ENCODE peak calls at places on chromosome 15, in six cellular contexts. N is keratinocyte; L is CD8-positive, alpha-beta T cell; P is HCT116; M is cardiac fibroblast; W is stomach. J is an unnamed sample.
A peak's percentile ranks its signal among the peaks of the same experiment; 100 is the strongest.

GRCh38 chr15:80866936-80867335 is 87.8 kb downstream of the CEMIP start:
- DNase-seq in N (no peak), L (no peak), P (no peak), M (no peak), W (no peak), J (no peak)

GRCh38 chr15:60070838-60071493 is 66.9 kb downstream of the FOXB1 start:
- DNase-seq in N (peak; percentile 49), L (no peak), P (no peak), M (peak; percentile 90), W (no peak), J (no peak)

GRCh38 chr15:88912500-88912921 is 668 bp downstream of the MFGE8 start:
- DNase-seq in N (no peak), L (no peak), P (no peak), M (peak; percentile 54), W (no peak), J (peak; percentile 74)

GRCh38 chr15:48681274-48681840 is 35.8 kb upstream of the FBN1 start:
- DNase-seq in N (no peak), L (no peak), P (no peak), M (peak; percentile 84), W (no peak), J (no peak)

GRCh38 chr15:92033723-92034122 is 180.2 kb downstream of the SLCO3A1 start:
- DNase-seq in N (no peak), L (no peak), P (no peak), M (no peak), W (no peak), J (no peak)

GRCh38 chr15:28919201-28919627 is 33.4 kb downstream of the APBA2 start:
- DNase-seq in N (no peak), L (no peak), P (no peak), M (no peak), W (no peak), J (no peak)

GRCh38 chr15:99467861-99468460 is 97.8 kb upstream of the MEF2A start:
- DNase-seq in N (no peak), L (no peak), P (no peak), M (peak; percentile 46), W (no peak), J (no peak)

GRCh38 chr15:28901587-28901980 is 15.8 kb downstream of the APBA2 start:
- DNase-seq in N (no peak), L (no peak), P (no peak), M (no peak), W (no peak), J (no peak)

GRCh38 chr15:101288905-101289513 is 6.0 kb downstream of the SNRPA1 start:
- DNase-seq in N (no peak), L (no peak), P (peak; percentile 42), M (peak; percentile 76), W (no peak), J (no peak)

GRCh38 chr15:81863157-81863556 is 182.7 kb downstream of the MEX3B start:
- DNase-seq in N (no peak), L (no peak), P (no peak), M (peak; percentile 4), W (no peak), J (no peak)

GRCh38 chr15:75237316-75237982 is 20.7 kb upstream of the GOLGA6C start:
- DNase-seq in N (no peak), L (no peak), P (no peak), M (no peak), W (no peak), J (no peak)

GRCh38 chr15:80929225-80929624 is 60.4 kb downstream of the MESD start:
- DNase-seq in N (no peak), L (no peak), P (no peak), M (peak; percentile 80), W (no peak), J (no peak)

GRCh38 chr15:73956276-73957086 is 30.2 kb downstream of the LOXL1 start:
- DNase-seq in N (peak; percentile 64), L (no peak), P (peak; percentile 79), M (peak; percentile 94), W (peak; percentile 57), J (peak; percentile 38)

GRCh38 chr15:68537506-68537905 is 41.3 kb upstream of the CORO2B start:
- DNase-seq in N (no peak), L (no peak), P (no peak), M (no peak), W (no peak), J (no peak)

GRCh38 chr15:70892002-70892911 is at the start of the genes LRRC49 and THAP10:
- DNase-seq in N (peak; percentile 58), L (no peak), P (peak; percentile 88), M (peak; percentile 98), W (peak; percentile 82), J (peak; percentile 90)

GRCh38 chr15:53833134-53833624 is 73.7 kb upstream of the WDR72 start:
- DNase-seq in N (no peak), L (no peak), P (no peak), M (peak; percentile 0), W (peak; percentile 41), J (no peak)

GRCh38 chr15:83178869-83179325 is 28.7 kb downstream of the HDGFL3 start:
- DNase-seq in N (no peak), L (no peak), P (no peak), M (no peak), W (no peak), J (no peak)

GRCh38 chr15:80523746-80524145 is 119.6 kb downstream of the ARNT2 start:
- DNase-seq in N (no peak), L (no peak), P (no peak), M (no peak), W (no peak), J (no peak)

GRCh38 chr15:66238318-66238717 is 15.2 kb downstream of the MEGF11 start:
- DNase-seq in N (no peak), L (no peak), P (no peak), M (no peak), W (no peak), J (no peak)

GRCh38 chr15:66241886-66242285 is 11.7 kb downstream of the MEGF11 start:
- DNase-seq in N (no peak), L (no peak), P (no peak), M (no peak), W (no peak), J (no peak)

GRCh38 chr15:66241301-66241700 is 12.2 kb downstream of the MEGF11 start:
- DNase-seq in N (no peak), L (no peak), P (no peak), M (no peak), W (no peak), J (no peak)

GRCh38 chr15:66239514-66239913 is 14.0 kb downstream of the MEGF11 start:
- DNase-seq in N (no peak), L (no peak), P (no peak), M (no peak), W (no peak), J (no peak)

DNA sequence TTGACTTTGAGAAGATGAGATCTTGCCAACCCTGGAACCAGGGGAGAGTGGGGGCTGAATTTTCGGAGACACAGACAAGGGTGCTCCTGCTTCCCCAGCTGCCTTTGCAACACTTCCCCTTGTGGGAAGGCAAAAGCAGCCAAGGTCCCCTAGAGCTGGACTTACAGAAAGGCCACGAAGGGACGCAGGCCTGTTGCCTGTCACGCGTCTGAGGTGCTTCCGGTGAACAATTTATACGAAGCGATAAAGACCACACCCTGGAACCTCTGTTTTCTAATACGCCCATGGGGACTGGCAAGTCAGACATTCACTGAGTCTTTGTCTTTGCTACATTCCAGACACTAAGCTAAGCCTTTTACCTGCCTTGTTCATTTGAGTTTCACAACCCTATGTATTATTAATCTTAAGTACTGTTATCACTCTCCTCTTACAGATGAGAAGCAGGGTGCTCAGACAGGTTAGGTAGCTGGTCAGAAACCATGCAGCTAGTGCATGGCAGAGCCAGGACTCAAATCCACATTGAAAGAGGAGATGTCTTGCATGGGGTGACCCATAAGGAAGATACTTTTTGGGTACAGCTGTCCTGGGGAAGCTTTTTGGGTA is 13.2 kb downstream of the MEGF11 start:
- DNase-seq in N (no peak), L (no peak), P (no peak), M (no peak), W (no peak), J (no peak)
- H3K4me3 ChIP-seq in N (no peak overlapping the region), L (no peak overlapping the region), P (no peak overlapping the region), M (no peak overlapping the region), W (no peak overlapping the region), J (no peak overlapping the region)

DNA sequence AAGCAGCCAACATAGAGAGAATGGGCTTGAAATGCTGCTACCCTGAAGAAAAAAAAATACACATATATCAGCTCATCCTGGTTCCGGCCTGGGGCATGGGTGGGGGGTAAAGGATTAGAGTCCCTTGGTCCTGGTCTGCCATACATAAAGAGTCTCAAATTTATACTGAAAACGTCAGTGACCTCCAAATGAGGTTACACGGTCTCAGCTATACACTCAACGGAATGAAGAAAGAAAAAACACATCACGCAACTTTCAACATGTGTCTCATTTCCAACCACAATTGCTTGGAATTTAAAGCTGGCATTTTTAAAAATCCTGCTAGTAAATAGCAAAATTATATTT is 612.8 kb downstream of the MCTP2 start:
- DNase-seq in N (no peak), L (no peak), P (no peak), M (no peak), W (no peak), J (no peak)
- H3K4me3 ChIP-seq in N (no peak overlapping the region), L (no peak overlapping the region), P (no peak overlapping the region), M (no peak overlapping the region), W (no peak overlapping the region), J (peak overlapping the region; percentile 39)

GRCh38 chr15:66621491-66622467 is 56.0 kb upstream of the LCTL start:
- DNase-seq in N (no peak), L (no peak), P (no peak), M (no peak), W (no peak), J (peak; percentile 62)
- H3K4me3 ChIP-seq in N (no peak overlapping the region), L (no peak overlapping the region), P (no peak overlapping the region), M (no peak overlapping the region), W (peak overlapping the region; percentile 19), J (peak overlapping the region; percentile 27)

GRCh38 chr15:90873998-90874605 is 5.7 kb downstream of the FURIN start:
- DNase-seq in N (no peak), L (no peak), P (no peak), M (no peak), W (peak; percentile 76), J (peak; percentile 26)
- H3K4me3 ChIP-seq in N (no peak overlapping the region), L (no peak overlapping the region), P (no peak overlapping the region), M (no peak overlapping the region), W (peak overlapping the region; percentile 93), J (no peak overlapping the region)

GRCh38 chr15:31359722-31360111 is 33.1 kb downstream of the KLF13 start:
- DNase-seq in N (no peak), L (no peak), P (no peak), M (no peak), W (no peak), J (no peak)

GRCh38 chr15:31358163-31358562 is 31.5 kb downstream of the KLF13 start:
- DNase-seq in N (no peak), L (no peak), P (no peak), M (no peak), W (no peak), J (no peak)

GRCh38 chr15:31360158-31360561 is 33.5 kb downstream of the KLF13 start:
- DNase-seq in N (no peak), L (no peak), P (no peak), M (no peak), W (no peak), J (no peak)

GRCh38 chr15:31358957-31359721 is 32.5 kb downstream of the KLF13 start:
- DNase-seq in N (no peak), L (no peak), P (no peak), M (no peak), W (no peak), J (no peak)

GRCh38 chr15:31357148-31357547 is 30.5 kb downstream of the KLF13 start:
- DNase-seq in N (no peak), L (no peak), P (no peak), M (no peak), W (no peak), J (no peak)
- H3K4me3 ChIP-seq in N (no peak overlapping the region), L (peak overlapping the region; percentile 44), P (no peak overlapping the region), M (no peak overlapping the region), W (no peak overlapping the region), J (no peak overlapping the region)